ENCODE peak calls at places on chromosomes 6 and 20, in five cellular contexts. E is neuronal stem cell, G is H9, F is Karpas-422, T is fibroblast of lung. C is an unnamed sample.

GRCh38 chr6:163985710-163986109 is 571.2 kb downstream of the QKI start:
- DNase-seq in E (no peak), G (no peak), F (no peak), T (peak), C (no peak)

GRCh38 chr20:52779125-52779524 is 193.0 kb upstream of the TSHZ2 start:
- DNase-seq in E (no peak), G (no peak), F (no peak), T (peak), C (no peak)

GRCh38 chr6:17656644-17657043 is 50.1 kb downstream of the NUP153 start:
- DNase-seq in E (no peak), G (no peak), F (no peak), T (no peak), C (no peak)

GRCh38 chr6:14216931-14217684 is 99.5 kb downstream of the CD83 start:
- DNase-seq in E (no peak), G (no peak), F (no peak), T (peak), C (no peak)

GRCh38 chr20:56826971-56827645 is 198.0 kb downstream of the TFAP2C start:
- DNase-seq in E (no peak), G (no peak), F (no peak), T (peak), C (no peak)

GRCh38 chr6:47669684-47670515 is 28.5 kb upstream of the ADGRF4 start:
- DNase-seq in E (peak), G (no peak), F (no peak), T (peak), C (no peak)

GRCh38 chr6:13165518-13166186 is 162.7 kb downstream of the TBC1D7 start:
- DNase-seq in E (no peak), G (no peak), F (no peak), T (peak), C (no peak)

GRCh38 chr20:15642676-15643075 is 930.6 kb downstream of the KIF16B start:
- DNase-seq in E (no peak), G (no peak), F (no peak), T (peak), C (no peak)

GRCh38 chr6:87944541-87944954 is 103.1 kb upstream of the SPACA1 start:
- DNase-seq in E (no peak), G (peak), F (no peak), T (peak), C (no peak)

GRCh38 chr6:14921170-14921569 is 324.7 kb upstream of the JARID2 start:
- DNase-seq in E (no peak), G (peak), F (no peak), T (peak), C (no peak)

GRCh38 chr6:170231496-170232185 is 59.2 kb downstream of the DLL1 start:
- DNase-seq in E (no peak), G (no peak), F (no peak), T (no peak), C (no peak)

GRCh38 chr6:90446164-90446563 is 140.7 kb downstream of the MAP3K7 start:
- DNase-seq in E (no peak), G (no peak), F (no peak), T (peak), C (no peak)

GRCh38 chr20:34312024-34312460 is 8.9 kb upstream of the AHCY start:
- DNase-seq in E (no peak), G (peak), F (no peak), T (no peak), C (no peak)

GRCh38 chr6:89596056-89596455 is 42.5 kb downstream of the LYRM2 start:
- DNase-seq in E (no peak), G (no peak), F (no peak), T (no peak), C (no peak)

GRCh38 chr6:42771741-42772100 is 10.1 kb upstream of the BICRAL start:
- DNase-seq in E (no peak), G (no peak), F (peak), T (no peak), C (no peak)

GRCh38 chr6:111734068-111734825 is 128.6 kb upstream of the TRAF3IP2 start:
- DNase-seq in E (no peak), G (no peak), F (no peak), T (peak), C (no peak)

GRCh38 chr6:17542243-17542642 is 57.9 kb upstream of the FAM8A1 start:
- DNase-seq in E (no peak), G (no peak), F (no peak), T (no peak), C (no peak)

DNA sequence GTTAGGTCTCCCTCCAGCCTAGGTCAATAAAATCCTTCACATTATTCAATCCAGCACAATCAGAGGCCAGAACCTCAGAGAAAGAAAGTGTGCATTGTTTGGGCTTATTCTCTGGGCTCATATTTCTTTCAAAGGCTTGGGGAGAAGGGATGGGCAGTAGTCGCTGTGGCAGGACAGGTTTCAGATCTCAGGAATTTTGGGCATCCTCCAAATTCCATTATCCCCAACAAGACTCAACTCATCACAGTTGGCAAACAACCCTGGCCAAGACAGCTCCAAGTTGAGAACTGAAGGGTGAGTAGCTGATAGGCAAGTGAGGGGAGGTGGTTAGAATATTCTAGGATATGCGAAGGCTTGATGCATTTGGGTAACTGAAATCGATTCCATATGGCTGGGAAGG is 27.2 kb upstream of the CHD6 start:
- DNase-seq in E (no peak), G (no peak), F (no peak), T (no peak), C (no peak)
- H3K9ac ChIP-seq in E (no peak), G (no peak), F (no peak), T (no peak), C (no peak)

GRCh38 chr6:4942673-4943009 is 61.2 kb downstream of the RPP40 start:
- DNase-seq in E (no peak), G (no peak), F (no peak), T (no peak), C (no peak)

GRCh38 chr6:4939241-4939640 is 64.6 kb downstream of the RPP40 start:
- DNase-seq in E (no peak), G (no peak), F (no peak), T (no peak), C (no peak)

GRCh38 chr6:4937414-4937813 is 66.4 kb downstream of the RPP40 start:
- DNase-seq in E (no peak), G (no peak), F (no peak), T (no peak), C (no peak)

GRCh38 chr6:4941782-4942672 is 61.8 kb downstream of the RPP40 start:
- DNase-seq in E (no peak), G (no peak), F (no peak), T (peak), C (no peak)

DNA sequence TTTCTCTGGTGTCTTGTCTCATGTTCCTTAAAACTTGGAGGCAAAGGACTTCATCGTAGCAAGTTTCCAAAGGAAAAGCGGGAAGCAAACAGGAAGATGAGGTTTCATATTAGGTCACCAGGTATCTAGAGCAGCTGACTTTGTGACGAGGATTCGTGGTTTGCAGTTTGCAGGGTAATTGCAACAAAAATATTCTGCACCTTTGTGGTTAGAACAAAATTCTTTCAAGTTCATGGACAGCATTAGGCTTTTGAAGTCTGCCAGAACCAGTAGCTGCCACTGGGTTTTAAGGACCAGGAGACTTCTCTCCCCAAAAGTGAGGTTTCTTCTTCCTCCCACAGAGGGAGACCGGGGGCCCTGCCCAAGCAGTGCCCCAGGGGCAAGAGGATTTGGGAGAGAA is 63.4 kb downstream of the RPP40 start:
- DNase-seq in E (no peak), G (no peak), F (no peak), T (no peak), C (no peak)
- H3K9ac ChIP-seq in E (no peak), G (no peak), F (no peak), T (no peak), C (no peak)

DNA sequence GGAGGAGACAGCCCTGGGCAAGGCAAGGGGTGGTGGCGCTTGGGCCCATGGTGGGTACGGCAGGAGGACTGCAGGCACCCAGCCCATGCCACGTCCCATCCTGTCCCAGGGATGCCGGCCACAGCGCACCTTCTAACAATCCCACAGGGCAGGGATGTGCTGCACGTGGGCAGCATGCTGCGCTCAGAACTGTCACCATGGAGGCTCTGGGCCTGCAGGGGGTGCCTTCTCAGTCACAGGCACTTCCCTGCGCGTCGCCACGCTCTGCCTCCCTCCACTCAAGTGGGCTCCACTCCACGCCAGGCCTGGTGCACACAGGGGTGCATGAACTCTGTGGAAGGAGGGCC is 2.4 kb downstream of the CABLES2 start:
- DNase-seq in E (no peak), G (no peak), F (no peak), T (no peak), C (no peak)
- H3K9ac ChIP-seq in E (peak), G (no peak), F (peak), T (no peak), C (peak)

GRCh38 chr6:6825986-6826901 is 237.7 kb downstream of the LY86 start:
- DNase-seq in E (no peak), G (no peak), F (no peak), T (no peak), C (no peak)
- H3K9ac ChIP-seq in E (no peak), G (no peak), F (no peak), T (no peak), C (no peak)

GRCh38 chr6:41423002-41423401 is 87.6 kb downstream of the NCR2 start:
- DNase-seq in E (no peak), G (no peak), F (no peak), T (no peak), C (no peak)
- H3K9ac ChIP-seq in E (no peak), G (no peak), F (no peak), T (no peak), C (no peak)

C was measured in NT2/D1.